ENCODE peak calls at places on chromosomes 2 and 18, in four cellular contexts. M is glutamatergic neuron, T is cardiac fibroblast, W is A549. H is an unnamed sample.

GRCh38 chr2:120945832-120946231 is 210.2 kb downstream of the GLI2 start:
- DNase-seq in M (no peak), T (no peak), W (no peak), H (no peak)

GRCh38 chr18:8439091-8439490 is 170.1 kb upstream of the RAB12 start:
- DNase-seq in W (no peak), T (no peak), M (no peak), H (no peak)

GRCh38 chr2:101616411-101616810 is 81.1 kb upstream of the MAP4K4 start:
- DNase-seq in T (no peak), M (no peak), W (no peak), H (peak; percentile 38)

GRCh38 chr2:134863446-134863845 is 25.0 kb downstream of the ACMSD start:
- DNase-seq in M (no peak), W (no peak), T (no peak), H (no peak)

GRCh38 chr18:21452808-21453511 is 147.5 kb downstream of the ESCO1 start:
- DNase-seq in M (no peak), W (no peak), T (no peak), H (no peak)

GRCh38 chr2:183892315-183892941 is 705.9 kb upstream of the ZNF804A start:
- DNase-seq in W (no peak), M (no peak), T (no peak), H (no peak)

GRCh38 chr2:8216397-8216796 is 465.5 kb upstream of the ID2 start:
- DNase-seq in M (no peak), W (no peak), T (peak; percentile 20), H (peak; percentile 20)

GRCh38 chr2:173048530-173048900 is 27.1 kb upstream of the MAP3K20 start:
- DNase-seq in T (no peak), M (no peak), W (no peak), H (no peak)

GRCh38 chr18:7303306-7303705 is 72.4 kb downstream of the LRRC30 start:
- DNase-seq in T (no peak), M (no peak), W (no peak), H (peak; percentile 6)

GRCh38 chr2:214169736-214170135 is 241.1 kb upstream of the VWC2L start:
- DNase-seq in W (no peak), M (no peak), T (no peak), H (no peak)

GRCh38 chr2:240997141-240997855 is 1.1 kb upstream of the SNED1 start:
- DNase-seq in M (no peak), T (peak; percentile 67), W (no peak), H (no peak)

GRCh38 chr2:236089271-236090026 is 78.7 kb downstream of the GBX2 start:
- DNase-seq in T (no peak), M (no peak), W (no peak), H (no peak)

GRCh38 chr2:888211-888801 is 62.3 kb upstream of the SNTG2 start:
- DNase-seq in T (no peak), M (no peak), W (no peak), H (peak; percentile 4)

GRCh38 chr2:65403529-65403915 is 28.9 kb downstream of the SPRED2 start:
- DNase-seq in M (no peak), W (no peak), T (no peak), H (no peak)

GRCh38 chr2:236205867-236206645 is 37.9 kb upstream of the GBX2 start:
- DNase-seq in T (peak; percentile 15), M (no peak), W (no peak), H (peak; percentile 6)

GRCh38 chr2:231688616-231689508 is 19.5 kb upstream of the PTMA start:
- DNase-seq in M (no peak), T (no peak), W (no peak), H (no peak)

GRCh38 chr2:231686192-231687100 is 21.9 kb upstream of the PTMA start:
- DNase-seq in M (no peak), T (no peak), W (no peak), H (no peak)

GRCh38 chr2:231685349-231686191 is 22.8 kb upstream of the PTMA start:
- DNase-seq in W (no peak), T (no peak), M (no peak), H (no peak)

GRCh38 chr2:231687961-231688360 is 20.4 kb upstream of the PTMA start:
- DNase-seq in T (no peak), W (no peak), M (no peak), H (no peak)

DNA sequence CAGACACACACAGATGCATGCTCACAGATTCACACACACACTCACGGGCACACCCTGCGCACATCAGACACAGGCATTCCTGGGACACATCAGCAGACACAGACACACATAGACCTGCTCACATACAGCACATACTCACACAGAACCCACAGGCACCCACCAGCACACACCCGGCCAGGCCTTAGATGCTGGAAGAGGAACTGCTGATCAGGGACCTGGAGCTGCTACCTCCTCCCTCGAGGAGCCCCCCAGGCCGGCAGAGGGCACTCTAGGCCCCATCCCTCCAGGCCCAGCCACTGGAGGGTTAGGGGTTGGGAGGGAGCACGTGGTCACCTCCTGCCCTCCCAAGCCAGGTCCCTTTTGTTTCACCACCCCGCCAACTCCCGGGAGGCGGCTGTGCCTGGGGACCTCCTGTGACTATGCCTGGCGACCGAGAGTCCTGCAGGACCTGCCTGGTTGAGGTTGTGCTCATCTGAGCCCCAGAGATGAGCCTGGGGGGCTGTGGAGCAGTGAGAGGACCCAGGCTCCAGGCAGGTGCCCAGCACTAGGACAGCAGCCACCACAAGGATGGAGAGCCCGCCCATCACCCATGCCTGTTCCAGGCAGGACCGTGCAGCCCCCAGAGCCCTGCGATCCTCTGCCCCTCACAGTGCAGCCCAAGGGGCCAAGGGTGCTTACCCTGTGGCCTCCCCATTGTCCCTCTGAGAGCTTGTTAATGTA is 21.0 kb upstream of the PTMA start:
- DNase-seq in T (peak; percentile 30), M (peak; percentile 83), W (peak; percentile 70), H (peak; percentile 40)
- TF ChIP-seq CTCF in T (peak; percentile 61), M (peak; percentile 48), W (peak; percentile 62), H (peak; percentile 55)

DNA sequence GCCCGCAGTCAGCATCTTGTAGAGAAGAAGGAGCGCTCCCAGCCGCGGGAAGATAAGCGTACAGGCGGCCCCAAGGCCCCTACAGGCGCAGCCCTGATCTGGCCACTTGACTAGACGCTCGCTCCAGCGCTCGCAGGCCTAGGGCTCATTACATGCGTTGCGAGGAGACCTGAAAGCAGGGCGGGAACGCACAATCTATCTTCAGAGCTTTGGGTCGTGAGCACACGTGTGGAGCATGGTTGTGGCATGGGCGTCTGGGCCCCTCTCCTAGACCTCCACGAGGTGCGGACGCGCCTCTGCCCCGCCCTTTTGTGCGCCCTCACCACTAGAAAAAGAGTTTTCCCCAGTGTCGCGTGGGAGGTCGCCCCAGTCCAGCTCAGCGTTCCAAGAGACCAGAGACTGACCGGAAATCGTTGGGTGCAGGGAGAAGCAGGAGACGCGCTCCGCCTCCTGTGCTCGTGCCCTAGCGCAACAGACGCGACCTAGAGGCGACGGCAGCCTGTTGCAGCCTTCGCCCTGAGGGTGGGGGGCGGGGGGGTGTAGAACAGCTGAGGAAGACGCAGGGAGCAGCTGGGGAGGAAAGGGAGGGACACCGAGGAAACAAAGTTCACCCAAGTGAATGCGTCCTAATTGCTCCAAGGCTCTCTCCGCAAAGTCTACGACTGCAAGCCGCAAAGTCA is 12.6 kb downstream of the NR4A2 start:
- DNase-seq in M (peak; percentile 49), T (peak; percentile 43), W (no peak), H (peak; percentile 33)
- TF ChIP-seq CTCF in M (no peak), T (peak; percentile 23), W (no peak), H (peak; percentile 17)

GRCh38 chr18:45837283-45838070 is 12.0 kb downstream of the SIGLEC15 start:
- DNase-seq in M (peak; percentile 79), W (no peak), T (peak; percentile 62), H (peak; percentile 66)

GRCh38 chr18:45838302-45839070 is 13.0 kb downstream of the SIGLEC15 start:
- DNase-seq in W (no peak), T (no peak), M (no peak), H (no peak)

GRCh38 chr18:45841765-45842442 is 16.4 kb downstream of the SIGLEC15 start:
- DNase-seq in M (no peak), T (no peak), W (no peak), H (no peak)

GRCh38 chr18:45841060-45841764 is 15.7 kb downstream of the SIGLEC15 start:
- DNase-seq in M (no peak), W (no peak), T (no peak), H (no peak)

GRCh38 chr18:45839415-45840395 is 14.2 kb downstream of the SIGLEC15 start:
- DNase-seq in M (no peak), T (peak; percentile 86), W (no peak), H (peak; percentile 85)
- TF ChIP-seq CTCF in M (no peak), T (peak; percentile 86), W (peak; percentile 44), H (peak; percentile 89)

DNA sequence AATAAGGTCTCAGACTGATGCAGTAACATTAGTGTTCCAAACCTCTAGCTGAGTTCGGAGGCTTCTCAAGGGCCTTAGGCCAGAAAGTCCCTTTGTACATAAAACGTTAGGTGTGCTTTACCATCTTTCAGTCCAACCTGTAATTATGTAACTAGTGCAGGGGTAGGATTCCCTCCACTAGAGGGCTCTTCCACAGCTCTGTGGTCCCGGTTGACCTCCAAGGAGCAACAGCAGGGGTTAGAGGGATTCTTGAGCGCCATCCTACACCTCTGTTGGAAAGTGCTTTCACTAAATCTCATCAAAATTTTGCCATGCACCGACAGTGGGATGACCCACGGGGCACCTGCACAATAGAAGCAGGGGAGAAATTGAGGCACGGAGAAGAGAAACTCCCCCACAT is 155.8 kb upstream of the LRP1B start:
- DNase-seq in M (no peak), W (peak; percentile 25), T (no peak), H (no peak)
- TF ChIP-seq CTCF in M (peak; percentile 56), W (peak; percentile 47), T (no peak), H (peak; percentile 19)

DNA sequence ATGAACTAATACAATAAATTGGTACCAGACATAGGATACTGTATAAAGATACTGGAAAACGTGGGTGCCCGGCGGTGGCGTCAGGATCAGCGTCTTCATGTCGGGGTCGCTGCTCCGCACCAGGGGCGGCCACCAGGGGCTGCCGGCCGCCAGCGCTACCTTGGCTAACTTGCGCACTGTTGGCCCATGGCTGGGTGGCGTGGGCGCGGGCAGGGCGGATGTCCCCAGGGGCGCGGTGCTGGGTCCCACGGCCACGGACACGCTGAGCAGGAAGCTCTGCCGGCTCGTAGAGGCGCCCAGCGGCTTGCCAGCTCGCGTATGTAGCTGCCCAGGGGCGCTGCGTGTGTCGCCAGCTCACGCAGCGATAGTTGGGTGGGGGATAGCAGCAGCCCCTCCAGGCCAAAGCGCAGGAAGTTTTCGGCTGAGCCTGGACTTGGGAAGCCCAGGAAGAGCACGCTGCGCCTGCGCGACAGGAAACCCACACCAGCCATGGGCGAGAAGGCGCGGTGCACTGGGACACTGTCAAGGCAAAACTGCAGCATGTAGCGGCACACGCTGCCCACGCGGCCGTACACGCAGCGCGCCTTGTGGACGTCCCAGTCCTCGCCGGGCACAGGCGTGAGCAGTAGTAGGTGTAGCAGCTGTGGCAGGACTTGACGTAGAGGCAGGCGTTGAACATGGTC is 299.9 kb downstream of the CCDC74A start:
- DNase-seq in T (no peak), M (no peak), W (no peak), H (no peak)
- TF ChIP-seq CTCF in T (no peak), M (no peak), W (no peak), H (no peak)

GRCh38 chr2:70258532-70258875 is 567 bp downstream of the PCYOX1 start:
- DNase-seq in W (no peak), T (peak; percentile 66), M (peak; percentile 74), H (peak; percentile 55)

GRCh38 chr2:70255637-70256314 is 2.2 kb upstream of the PCYOX1 start:
- DNase-seq in W (no peak), M (no peak), T (no peak), H (no peak)

GRCh38 chr2:70261501-70261900 is 3.6 kb downstream of the PCYOX1 start:
- DNase-seq in W (no peak), M (no peak), T (no peak), H (no peak)
- TF ChIP-seq CTCF in W (no peak), M (no peak), T (no peak), H (no peak)

GRCh38 chr2:218406949-218407703 is 7.5 kb downstream of the CTDSP1 start:
- DNase-seq in W (no peak), M (no peak), T (peak; percentile 59), H (peak; percentile 56)
- TF ChIP-seq CTCF in W (no peak), M (no peak), T (no peak), H (no peak)